ENCODE peak calls at places on chromosome 20, in ten cellular contexts. H is T-helper 1 cell; M is mucosa of gallbladder; V is GF-D8; T is stimulated activated CD4-positive, alpha-beta T cell treated with anti-CD3 and anti-CD28 coated beads, TNF-alpha, amount 100 ng/mL, for 1 hour; F is Caki2; A is SW 1271; R is omental fat pad; B is GM23338; X is DMS153. W is an unnamed sample.

GRCh38 chr20:36112112-36112511 is 42.4 kb upstream of the EPB41L1 start:
- DNase-seq in T (no peak), F (no peak), M (peak), V (no peak), A (no peak), R (no peak), B (no peak), H (no peak), X (no peak), W (no peak)

GRCh38 chr20:62358171-62358719 is 8.9 kb downstream of the LAMA5 start:
- DNase-seq in V (no peak), M (no peak), X (no peak), T (no peak), B (no peak), F (peak), A (peak), H (no peak), R (no peak), W (no peak)

GRCh38 chr20:33835773-33836172 is 24.6 kb downstream of the CHMP4B start:
- DNase-seq in F (no peak), M (no peak), X (no peak), V (no peak), R (no peak), B (no peak), A (no peak), H (no peak), T (no peak), W (no peak)

GRCh38 chr20:63612276-63612931 is 14.5 kb downstream of the GMEB2 start:
- DNase-seq in V (peak), H (no peak), F (no peak), B (no peak), X (no peak), T (no peak), M (no peak), A (no peak), R (no peak), W (no peak)

GRCh38 chr20:23021541-23021940 is 13.6 kb upstream of the SSTR4 start:
- DNase-seq in T (no peak), F (no peak), X (no peak), B (no peak), V (peak), A (no peak), H (no peak), M (no peak), R (no peak), W (no peak)

GRCh38 chr20:19327401-19327800 is 115.0 kb downstream of the SLC24A3 start:
- DNase-seq in H (no peak), F (no peak), V (no peak), B (no peak), X (no peak), R (no peak), A (no peak), T (no peak), M (no peak), W (no peak)

GRCh38 chr20:14142171-14142570 is 146.9 kb downstream of the MACROD2 start:
- DNase-seq in F (peak), H (no peak), T (no peak), V (no peak), A (peak), B (peak), M (peak), X (peak), R (no peak), W (no peak)

GRCh38 chr20:63312690-63313348 is 19.8 kb downstream of the COL20A1 start:
- DNase-seq in V (no peak), A (no peak), B (no peak), R (no peak), H (no peak), F (no peak), T (no peak), M (no peak), X (no peak), W (no peak)

GRCh38 chr20:17557675-17558006 is 12.2 kb upstream of the DSTN start:
- DNase-seq in M (peak), H (no peak), T (no peak), A (peak), B (no peak), X (peak), R (no peak), F (peak), V (no peak), W (no peak)

GRCh38 chr20:20366551-20366895 is 1.4 kb upstream of the INSM1 start:
- DNase-seq in T (no peak), F (no peak), X (peak), A (no peak), V (no peak), H (no peak), B (peak), R (no peak), M (no peak), W (no peak)

GRCh38 chr20:5888051-5888450 is 62.3 kb downstream of the TRMT6 start:
- DNase-seq in B (no peak), R (no peak), X (no peak), A (no peak), F (no peak), M (no peak), T (no peak), V (no peak), H (no peak), W (no peak)

W was measured in ascending aorta.